ENCODE peak calls at places on chromosomes 12 and 14, in nine cellular contexts. U is IMR-90, Y is keratinocyte, Q is GM23248, S is astrocyte, W is DND-41, H is fibroblast of lung, Z is HepG2, R is HCT116. C is an unnamed sample.

GRCh38 chr12:102521662-102522277 is 41.4 kb upstream of the IGF1 start:
- DNase-seq in U (no peak), Y (no peak), Q (no peak), S (no peak), W (no peak), H (no peak), Z (no peak), R (no peak), C (no peak)

GRCh38 chr12:19525236-19525635 is 85.9 kb downstream of the AEBP2 start:
- DNase-seq in U (no peak), Y (no peak), Q (no peak), S (no peak), W (no peak), H (no peak), Z (no peak), R (no peak), C (no peak)

GRCh38 chr14:34766611-34767010 is 52.2 kb upstream of the CFL2 start:
- DNase-seq in U (peak; percentile 10), Y (no peak), Q (peak; percentile 49), S (peak; percentile 21), W (no peak), H (peak; percentile 26), Z (no peak), R (no peak), C (no peak)

GRCh38 chr12:116455540-116456306 is 103.5 kb upstream of the MAP1LC3B2 start:
- DNase-seq in U (peak; percentile 96), Y (peak; percentile 83), Q (peak; percentile 96), S (peak; percentile 88), W (no peak), H (peak; percentile 88), Z (no peak), R (peak; percentile 85), C (peak; percentile 83)

GRCh38 chr14:94368956-94369355 is 19.4 kb downstream of the SERPINA1 start:
- DNase-seq in U (no peak), Y (no peak), Q (no peak), S (no peak), W (no peak), H (no peak), Z (peak; percentile 74), R (no peak), C (no peak)

GRCh38 chr14:65062096-65063075 is 39.9 kb downstream of the MAX start:
- DNase-seq in U (no peak), Y (no peak), Q (peak; percentile 24), S (peak; percentile 4), W (no peak), H (peak; percentile 27), Z (no peak), R (no peak), C (peak; percentile 21)

GRCh38 chr14:21197418-21198205 is 41.7 kb upstream of the OR5AU1 start:
- DNase-seq in U (no peak), Y (no peak), Q (no peak), S (no peak), W (no peak), H (no peak), Z (no peak), R (no peak), C (no peak)

GRCh38 chr12:65977384-65977783 is 153.1 kb downstream of the HMGA2 start:
- DNase-seq in U (no peak), Y (no peak), Q (no peak), S (no peak), W (no peak), H (peak; percentile 34), Z (no peak), R (no peak), C (no peak)

GRCh38 chr12:6950944-6951540 is at the start of gene PTPN6:
- DNase-seq in U (no peak), Y (no peak), Q (no peak), S (no peak), W (peak; percentile 48), H (no peak), Z (no peak), R (no peak), C (no peak)

GRCh38 chr12:6946920-6947374 is 3.1 kb downstream of the C12orf57 start:
- DNase-seq in U (no peak), Y (no peak), Q (no peak), S (no peak), W (no peak), H (no peak), Z (no peak), R (no peak), C (no peak)

GRCh38 chr12:6950401-6950801 is 755 bp upstream of the PTPN6 start:
- DNase-seq in U (no peak), Y (no peak), Q (no peak), S (no peak), W (no peak), H (no peak), Z (no peak), R (no peak), C (no peak)

GRCh38 chr12:6947615-6948014 is 3.5 kb upstream of the PTPN6 start:
- DNase-seq in U (no peak), Y (no peak), Q (no peak), S (no peak), W (no peak), H (no peak), Z (no peak), R (no peak), C (no peak)

GRCh38 chr12:6949063-6949594 is 2.0 kb upstream of the PTPN6 start:
- DNase-seq in U (no peak), Y (no peak), Q (no peak), S (no peak), W (no peak), H (no peak), Z (no peak), R (no peak), C (no peak)
- H3K27ac ChIP-seq in U (no peak overlapping the region), Y (no peak overlapping the region), Q (no peak overlapping the region), S (no peak overlapping the region), W (no peak overlapping the region), H (no peak overlapping the region), Z (no peak overlapping the region), R (no peak overlapping the region), C (no peak overlapping the region)

GRCh38 chr12:47067176-47067575 is 12.2 kb upstream of the PCED1B start:
- DNase-seq in U (no peak), Y (no peak), Q (no peak), S (no peak), W (no peak), H (no peak), Z (no peak), R (no peak), C (no peak)

GRCh38 chr12:47071241-47071852 is 8.1 kb upstream of the PCED1B start:
- DNase-seq in U (no peak), Y (no peak), Q (peak; percentile 31), S (no peak), W (no peak), H (no peak), Z (peak; percentile 6), R (no peak), C (no peak)

GRCh38 chr12:47066278-47067048 is 13.0 kb upstream of the PCED1B start:
- DNase-seq in U (peak; percentile 54), Y (no peak), Q (peak; percentile 62), S (peak; percentile 89), W (no peak), H (peak; percentile 87), Z (no peak), R (no peak), C (no peak)

GRCh38 chr12:47068539-47068938 is 10.9 kb upstream of the PCED1B start:
- DNase-seq in U (no peak), Y (no peak), Q (no peak), S (no peak), W (no peak), H (no peak), Z (no peak), R (no peak), C (no peak)

DNA sequence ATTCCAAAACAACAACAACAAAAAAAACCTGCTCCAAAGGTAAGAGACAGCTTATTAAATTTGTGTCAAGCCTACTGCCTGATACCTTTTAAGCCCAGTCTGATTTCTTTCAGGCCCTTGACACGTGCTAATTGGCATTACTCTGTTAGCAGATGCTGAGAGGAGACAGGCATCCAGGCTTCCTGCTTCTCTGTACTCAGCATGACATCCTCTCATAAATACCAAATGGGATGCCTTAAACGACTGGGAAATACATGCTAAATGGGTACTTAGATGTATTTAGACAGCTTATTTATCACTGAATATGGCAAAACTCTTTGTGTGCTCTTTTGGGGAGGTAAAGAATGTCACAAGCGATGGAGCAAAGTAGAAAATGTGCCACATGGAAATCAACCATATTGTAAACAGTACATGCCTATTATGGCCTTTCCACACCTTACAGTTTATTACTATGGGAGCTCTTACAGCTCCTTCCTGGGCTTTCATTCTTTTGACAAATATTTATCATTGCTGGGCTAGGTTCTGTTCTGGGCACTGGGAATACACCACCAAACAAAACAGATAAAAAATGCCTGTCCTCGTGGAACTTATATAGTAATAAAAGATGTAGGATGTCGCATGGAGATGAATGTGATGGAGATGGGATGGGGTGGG is 11.5 kb upstream of the PCED1B start:
- DNase-seq in U (no peak), Y (no peak), Q (no peak), S (no peak), W (no peak), H (no peak), Z (no peak), R (no peak), C (no peak)
- H3K4me3 ChIP-seq in U (no peak overlapping the region), Y (no peak overlapping the region), Q (no peak overlapping the region), S (no peak overlapping the region), W (no peak overlapping the region), H (no peak overlapping the region), Z (no peak overlapping the region), R (no peak overlapping the region), C (no peak overlapping the region)

GRCh38 chr14:69003626-69004025 is 24.5 kb upstream of the ACTN1 start:
- DNase-seq in U (no peak), Y (no peak), Q (no peak), S (no peak), W (no peak), H (no peak), Z (no peak), R (no peak), C (no peak)

GRCh38 chr14:69002069-69002468 is 23.0 kb upstream of the ACTN1 start:
- DNase-seq in U (no peak), Y (no peak), Q (peak; percentile 29), S (no peak), W (no peak), H (no peak), Z (peak; percentile 73), R (no peak), C (peak; percentile 17)

GRCh38 chr14:69006346-69006745 is 27.2 kb upstream of the ACTN1 start:
- DNase-seq in U (no peak), Y (no peak), Q (no peak), S (no peak), W (no peak), H (no peak), Z (no peak), R (no peak), C (no peak)

GRCh38 chr14:69005432-69006148 is 26.5 kb upstream of the ACTN1 start:
- DNase-seq in U (peak; percentile 94), Y (peak; percentile 70), Q (peak; percentile 97), S (peak; percentile 97), W (no peak), H (peak; percentile 98), Z (peak; percentile 57), R (peak; percentile 47), C (peak; percentile 88)

DNA sequence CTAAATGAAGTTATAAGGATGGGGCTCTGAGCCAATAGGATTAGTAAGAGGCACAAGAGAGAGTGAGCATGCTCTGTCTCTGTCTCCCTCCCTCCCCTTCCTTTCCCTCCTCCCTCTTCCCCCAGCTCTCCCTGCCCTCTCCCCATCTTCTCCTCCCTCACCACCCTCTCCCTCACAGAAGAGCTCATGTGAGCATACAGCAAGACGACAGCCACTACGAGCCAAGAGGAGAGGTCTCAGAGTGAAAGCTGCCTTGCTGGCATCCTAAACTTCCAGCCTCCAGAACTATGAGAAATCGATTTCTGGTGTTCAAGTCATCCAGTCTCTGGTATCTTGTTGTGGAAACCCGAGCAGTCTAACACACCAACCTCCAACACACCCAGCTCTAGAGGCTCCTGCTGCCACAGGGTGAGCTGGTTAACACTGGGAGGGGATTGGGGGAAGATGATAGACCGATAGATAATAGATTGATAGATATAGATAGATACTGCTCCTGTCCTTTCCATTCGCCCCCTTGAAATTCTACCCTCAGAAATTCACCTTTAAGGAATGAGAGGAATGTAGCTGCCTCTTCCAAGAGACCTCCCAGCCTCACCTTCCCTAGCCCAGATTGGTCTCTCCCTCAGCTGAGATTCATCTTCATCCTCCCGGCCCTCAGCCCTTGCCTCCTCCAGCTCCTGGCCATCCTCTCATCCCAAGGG is 25.8 kb upstream of the ACTN1 start:
- DNase-seq in U (peak; percentile 43), Y (no peak), Q (peak; percentile 65), S (peak; percentile 56), W (no peak), H (peak; percentile 66), Z (no peak), R (no peak), C (no peak)
- H2AFZ ChIP-seq in U (peak overlapping the region; percentile 85), Y (no peak overlapping the region), Q (peak overlapping the region; percentile 75), S (peak overlapping the region; percentile 52), W (no peak overlapping the region), H (peak overlapping the region; percentile 45), Z (no peak overlapping the region), R (peak overlapping the region; percentile 93), C (peak overlapping the region; percentile 62)

GRCh38 chr12:58916891-58917570 is 3.3 kb downstream of the LRIG3 start:
- DNase-seq in U (peak; percentile 63), Y (no peak), Q (peak; percentile 79), S (peak; percentile 63), W (no peak), H (peak; percentile 74), Z (no peak), R (no peak), C (peak; percentile 58)
- H3K27ac ChIP-seq in U (peak overlapping the region; percentile 83), Y (peak overlapping the region; percentile 88), Q (peak overlapping the region; percentile 81), S (peak overlapping the region; percentile 87), W (no peak overlapping the region), H (peak overlapping the region; percentile 2), Z (no peak overlapping the region), R (no peak overlapping the region), C (peak overlapping the region; percentile 92)